ENCODE peak calls at places on chromosomes 4 and X, in five cellular contexts. One of them, this sample, is unnamed.

GRCh38 chrX:98405376-98405775 is 1521.7 kb downstream of the RPA4 start:
- DNase-seq in activated CD8-positive, alpha-beta memory T cell treated with anti-CD3 and anti-CD28 coated beads for 48 hours: no peak
- DNase-seq in neuronal stem cell: no peak
- DNase-seq in T-helper 1 cell: no peak
- DNase-seq in smooth muscle cell of the brain vasculature: no peak
- DNase-seq in this sample: no peak

GRCh38 chr4:5728451-5728850 is 17.4 kb downstream of the EVC start:
- DNase-seq in T-helper 1 cell: no peak
- DNase-seq in smooth muscle cell of the brain vasculature: no peak
- DNase-seq in activated CD8-positive, alpha-beta memory T cell treated with anti-CD3 and anti-CD28 coated beads for 48 hours: no peak
- DNase-seq in neuronal stem cell: no peak
- DNase-seq in this sample: no peak

GRCh38 chr4:73222466-73223257 is 35.9 kb downstream of the ANKRD17 start:
- DNase-seq in neuronal stem cell: peak
- DNase-seq in T-helper 1 cell: peak
- DNase-seq in activated CD8-positive, alpha-beta memory T cell treated with anti-CD3 and anti-CD28 coated beads for 48 hours: peak
- DNase-seq in smooth muscle cell of the brain vasculature: peak
- DNase-seq in this sample: peak

GRCh38 chr4:89024051-89024675 is 32.8 kb downstream of the FAM13A start:
- DNase-seq in T-helper 1 cell: peak
- DNase-seq in smooth muscle cell of the brain vasculature: peak
- DNase-seq in neuronal stem cell: peak
- DNase-seq in activated CD8-positive, alpha-beta memory T cell treated with anti-CD3 and anti-CD28 coated beads for 48 hours: no peak
- DNase-seq in this sample: peak

GRCh38 chr4:158523990-158524545 is 2.4 kb downstream of the RXFP1 start:
- DNase-seq in T-helper 1 cell: no peak
- DNase-seq in smooth muscle cell of the brain vasculature: no peak
- DNase-seq in neuronal stem cell: no peak
- DNase-seq in activated CD8-positive, alpha-beta memory T cell treated with anti-CD3 and anti-CD28 coated beads for 48 hours: no peak
- DNase-seq in this sample: no peak

GRCh38 chr4:147741190-147741788 is 9.4 kb downstream of the ARHGAP10 start:
- DNase-seq in T-helper 1 cell: no peak
- DNase-seq in smooth muscle cell of the brain vasculature: no peak
- DNase-seq in activated CD8-positive, alpha-beta memory T cell treated with anti-CD3 and anti-CD28 coated beads for 48 hours: no peak
- DNase-seq in neuronal stem cell: no peak
- DNase-seq in this sample: no peak

GRCh38 chr4:111330786-111331185 is 707.9 kb upstream of the PITX2 start:
- DNase-seq in activated CD8-positive, alpha-beta memory T cell treated with anti-CD3 and anti-CD28 coated beads for 48 hours: no peak
- DNase-seq in neuronal stem cell: no peak
- DNase-seq in T-helper 1 cell: no peak
- DNase-seq in smooth muscle cell of the brain vasculature: no peak
- DNase-seq in this sample: no peak

GRCh38 chr4:134375775-134376174 is 174.2 kb upstream of the PABPC4L start:
- DNase-seq in activated CD8-positive, alpha-beta memory T cell treated with anti-CD3 and anti-CD28 coated beads for 48 hours: no peak
- DNase-seq in neuronal stem cell: no peak
- DNase-seq in T-helper 1 cell: no peak
- DNase-seq in smooth muscle cell of the brain vasculature: no peak
- DNase-seq in this sample: no peak

GRCh38 chr4:186201535-186202230 is 10.3 kb downstream of the CYP4V2 start:
- DNase-seq in activated CD8-positive, alpha-beta memory T cell treated with anti-CD3 and anti-CD28 coated beads for 48 hours: no peak
- DNase-seq in neuronal stem cell: peak
- DNase-seq in smooth muscle cell of the brain vasculature: no peak
- DNase-seq in T-helper 1 cell: peak
- DNase-seq in this sample: no peak

GRCh38 chrX:151073767-151074166 is 90.6 kb downstream of the HMGB3 start:
- DNase-seq in smooth muscle cell of the brain vasculature: no peak
- DNase-seq in T-helper 1 cell: no peak
- DNase-seq in neuronal stem cell: no peak
- DNase-seq in activated CD8-positive, alpha-beta memory T cell treated with anti-CD3 and anti-CD28 coated beads for 48 hours: no peak
- DNase-seq in this sample: no peak

GRCh38 chr4:93710847-93711430 is 117.6 kb upstream of the ATOH1 start:
- DNase-seq in smooth muscle cell of the brain vasculature: no peak
- DNase-seq in neuronal stem cell: no peak
- DNase-seq in T-helper 1 cell: no peak
- DNase-seq in activated CD8-positive, alpha-beta memory T cell treated with anti-CD3 and anti-CD28 coated beads for 48 hours: no peak
- DNase-seq in this sample: no peak

This sample was measured in cerebellum.